ENCODE peak calls at places on chromosome 15, in nine cellular contexts. D is suprapubic skin, O is psoas muscle, J is pancreas, I is stomach, T is A549, L is tibial artery, U is GM12878, F is heart right ventricle. Z is an unnamed sample.
A peak's percentile ranks its signal among the peaks of the same experiment; 100 is the strongest.

GRCh38 chr15:26972636-26973035 is 1.7 kb downstream of the GABRG3 start:
- DNase-seq in D (no peak), O (no peak), J (no peak), I (no peak), T (no peak), L (no peak), U (no peak), F (no peak), Z (no peak)

GRCh38 chr15:75666823-75667501 is 19.2 kb downstream of the SNX33 start:
- DNase-seq in D (peak; percentile 93), O (peak; percentile 78), J (peak; percentile 45), I (peak; percentile 65), T (peak; percentile 96), L (peak; percentile 90), U (no peak), F (peak; percentile 86), Z (no peak)

GRCh38 chr15:35000511-35000910 is 12.4 kb upstream of the ZNF770 start:
- DNase-seq in D (no peak), O (peak; percentile 32), J (peak; percentile 74), I (no peak), T (peak; percentile 67), L (no peak), U (no peak), F (no peak), Z (no peak)

GRCh38 chr15:40957581-40958051 is 4.3 kb downstream of the CHAC1 start:
- DNase-seq in D (no peak), O (peak; percentile 81), J (peak; percentile 89), I (peak; percentile 88), T (no peak), L (peak; percentile 57), U (no peak), F (peak; percentile 73), Z (no peak)

GRCh38 chr15:61715082-61715481 is 345.2 kb downstream of the VPS13C start:
- DNase-seq in D (no peak), O (no peak), J (peak; percentile 9), I (peak; percentile 42), T (no peak), L (no peak), U (no peak), F (no peak), Z (no peak)

GRCh38 chr15:90231028-90232017 is 2.4 kb downstream of the CIB1 start:
- DNase-seq in D (no peak), O (no peak), J (peak; percentile 43), I (peak; percentile 70), T (no peak), L (peak; percentile 51), U (peak; percentile 32), F (no peak), Z (no peak)

GRCh38 chr15:85598718-85599398 is 195.9 kb downstream of the KLHL25 start:
- DNase-seq in D (no peak), O (no peak), J (no peak), I (no peak), T (no peak), L (no peak), U (no peak), F (no peak), Z (no peak)

GRCh38 chr15:38576837-38577236 is 12.2 kb upstream of the RASGRP1 start:
- DNase-seq in D (no peak), O (no peak), J (no peak), I (no peak), T (no peak), L (no peak), U (no peak), F (no peak), Z (no peak)

GRCh38 chr15:99749386-99749785 is 16.1 kb upstream of the LYSMD4 start:
- DNase-seq in D (no peak), O (no peak), J (no peak), I (no peak), T (no peak), L (no peak), U (no peak), F (no peak), Z (no peak)

DNA sequence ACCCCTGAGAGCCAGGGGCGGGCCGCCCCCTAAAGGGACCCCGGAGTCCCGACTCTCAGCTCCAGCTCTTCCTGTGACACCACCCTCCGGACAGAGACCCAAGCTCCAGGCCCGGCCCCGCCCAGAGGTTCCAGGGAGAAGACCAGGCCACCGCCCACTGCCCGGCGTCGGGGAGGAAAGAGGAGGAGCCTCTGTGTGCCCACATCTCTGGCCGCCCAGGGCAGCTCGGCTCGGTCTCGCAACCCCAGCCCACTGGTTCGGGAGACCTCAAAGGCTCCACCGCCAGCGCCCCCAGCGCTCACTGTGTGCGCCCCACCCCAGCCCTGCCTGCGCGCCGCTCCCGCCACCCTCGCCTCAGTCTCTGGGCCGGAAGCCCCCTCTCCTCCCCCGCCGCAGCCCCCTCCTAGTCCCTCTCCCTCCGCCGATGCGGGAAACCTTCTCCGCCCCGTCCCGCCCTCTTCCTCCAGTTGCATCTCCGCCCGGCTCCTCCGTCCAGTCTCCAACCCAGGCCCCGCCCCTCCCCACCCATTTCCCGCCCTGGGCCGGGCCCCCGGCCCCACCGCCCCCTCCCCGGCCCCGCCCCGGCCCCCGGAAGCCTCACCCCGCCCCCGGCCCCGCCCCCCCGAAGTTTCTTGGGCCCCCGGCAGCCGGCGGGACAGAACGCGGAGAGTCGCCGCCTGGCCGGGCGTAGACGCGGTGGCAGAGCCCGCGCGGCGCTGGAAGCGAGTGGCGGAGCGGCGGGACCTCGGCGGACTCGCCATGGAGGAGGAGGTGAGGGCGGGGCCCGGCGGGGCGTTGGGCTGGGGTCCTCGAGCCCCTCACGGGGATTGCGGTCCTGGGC is at the start of gene PLEKHO2:
- DNase-seq in D (peak; percentile 98), O (peak; percentile 96), J (peak; percentile 89), I (peak; percentile 93), T (peak; percentile 93), L (peak; percentile 97), U (peak; percentile 53), F (peak; percentile 98), Z (peak; percentile 94)
- H3K4me1 ChIP-seq in D (peaks cover 43% of the 10 kb centered on the region), O (peaks cover 6% of the 10 kb centered on the region), J (peaks cover 4% of the 10 kb centered on the region), I (peaks cover 35% of the 10 kb centered on the region), T (peaks cover 13% of the 10 kb centered on the region), L (peaks cover 48% of the 10 kb centered on the region), U (peaks cover 12% of the 10 kb centered on the region), F (peaks cover 39% of the 10 kb centered on the region), Z (peaks cover 11% of the 10 kb centered on the region)

GRCh38 chr15:101490408-101490891 is 943 bp upstream of the PCSK6 start:
- DNase-seq in D (no peak), O (no peak), J (no peak), I (peak; percentile 18), T (no peak), L (no peak), U (no peak), F (no peak), Z (no peak)

GRCh38 chr15:101489633-101490407 is at the start of gene PCSK6:
- DNase-seq in D (no peak), O (peak; percentile 50), J (peak; percentile 34), I (peak; percentile 51), T (peak; percentile 31), L (no peak), U (no peak), F (no peak), Z (no peak)

GRCh38 chr15:101489236-101489632 is 273 bp downstream of the PCSK6 start:
- DNase-seq in D (no peak), O (peak; percentile 69), J (peak; percentile 57), I (peak; percentile 60), T (peak; percentile 69), L (no peak), U (no peak), F (no peak), Z (peak; percentile 38)

GRCh38 chr15:101487060-101487459 is 2.4 kb downstream of the PCSK6 start:
- DNase-seq in D (no peak), O (no peak), J (no peak), I (no peak), T (no peak), L (no peak), U (no peak), F (no peak), Z (no peak)

GRCh38 chr15:101488300-101489164 is 975 bp downstream of the PCSK6 start:
- DNase-seq in D (no peak), O (no peak), J (no peak), I (peak; percentile 24), T (no peak), L (no peak), U (no peak), F (no peak), Z (no peak)
- H3K4me1 ChIP-seq in D (peaks cover 14% of the 10 kb centered on the region), O (peaks cover 14% of the 10 kb centered on the region), J (no peaks in the 10 kb centered on the region), I (peaks cover 9% of the 10 kb centered on the region), T (peaks cover 9% of the 10 kb centered on the region), L (peaks cover 3% of the 10 kb centered on the region), U (no peaks in the 10 kb centered on the region), F (no peaks in the 10 kb centered on the region), Z (no peaks in the 10 kb centered on the region)

DNA sequence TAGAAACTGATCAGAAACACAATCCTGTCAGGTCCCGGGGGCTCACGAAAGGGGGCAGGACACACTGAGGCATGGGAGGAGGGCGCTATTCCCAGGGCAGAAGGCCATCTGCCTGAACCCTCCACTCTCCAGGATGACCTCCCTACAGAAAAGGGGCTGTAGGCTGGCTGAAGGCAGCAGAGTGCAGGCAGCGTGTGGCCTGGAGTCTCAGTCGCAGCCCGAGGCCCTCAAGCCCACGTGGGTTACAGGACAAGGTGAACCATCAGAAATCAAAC is 18.3 kb upstream of the LRRK1 start:
- DNase-seq in D (no peak), O (no peak), J (no peak), I (no peak), T (no peak), L (no peak), U (no peak), F (no peak), Z (no peak)
- H3K4me1 ChIP-seq in D (peaks cover 36% of the 10 kb centered on the region), O (peaks cover 46% of the 10 kb centered on the region), J (peaks cover 33% of the 10 kb centered on the region), I (peaks cover 12% of the 10 kb centered on the region), T (no peaks in the 10 kb centered on the region), L (peaks cover 19% of the 10 kb centered on the region), U (no peaks in the 10 kb centered on the region), F (no peaks in the 10 kb centered on the region), Z (peaks cover 8% of the 10 kb centered on the region)

GRCh38 chr15:45642203-45642932 is 7.5 kb downstream of the SQOR start:
- DNase-seq in D (no peak), O (peak; percentile 45), J (no peak), I (no peak), T (no peak), L (peak; percentile 43), U (no peak), F (no peak), Z (no peak)
- H3K4me1 ChIP-seq in D (peaks cover 76% of the 10 kb centered on the region), O (peaks cover 95% of the 10 kb centered on the region), J (peaks cover 31% of the 10 kb centered on the region), I (peaks cover 73% of the 10 kb centered on the region), T (peaks cover 90% of the 10 kb centered on the region), L (peaks cover 89% of the 10 kb centered on the region), U (peaks cover 24% of the 10 kb centered on the region), F (peaks cover 31% of the 10 kb centered on the region), Z (no peaks in the 10 kb centered on the region)

Z was measured in NT2/D1.